ENCODE peak calls at places on chromosomes 3 and 15, in six cellular contexts. V is amygdala, O is GM03348, L is OCI-LY7, B is GM04504, F is iPS-NIHi11. E is an unnamed sample.

GRCh38 chr3:21041621-21042020 is 709.4 kb downstream of the ZNF385D start:
- DNase-seq in O (peak), B (peak), F (no peak), V (no peak), L (no peak), E (no peak)

GRCh38 chr3:51354766-51355615 is 30.1 kb upstream of the MANF start:
- DNase-seq in B (no peak), F (no peak), O (no peak), L (no peak), V (no peak), E (no peak)

GRCh38 chr3:161314836-161315391 is 56.4 kb downstream of the SPTSSB start:
- DNase-seq in F (no peak), V (no peak), O (no peak), B (no peak), L (no peak), E (peak)

GRCh38 chr3:42166214-42166613 is 75.1 kb downstream of the TRAK1 start:
- DNase-seq in B (no peak), V (no peak), L (no peak), F (no peak), O (no peak), E (no peak)

GRCh38 chr3:171314341-171314740 is 145.9 kb downstream of the TNIK start:
- DNase-seq in B (no peak), V (no peak), O (no peak), L (no peak), F (no peak), E (no peak)

GRCh38 chr3:195286115-195286872 is 15.3 kb upstream of the XXYLT1 start:
- DNase-seq in V (no peak), O (no peak), L (no peak), F (no peak), B (no peak), E (peak)

GRCh38 chr3:50317303-50317702 is 5.2 kb downstream of the HYAL2 start:
- DNase-seq in V (no peak), F (peak), O (no peak), L (no peak), B (no peak), E (no peak)

GRCh38 chr15:71103102-71103676 is 12.1 kb upstream of the THSD4 start:
- DNase-seq in B (no peak), L (peak), F (no peak), V (no peak), O (peak), E (no peak)